ENCODE peak calls at places on chromosomes 13 and 19, in four cellular contexts. W is NCI-H2171 treated with DMSO at 0.1 percent for 48 hours; Q is progenitor cell of endocrine pancreas; H is stimulated activated CD4-positive, alpha-beta T cell treated with anti-CD3 and anti-CD28 coated beads, TNF-alpha, amount 100 ng/mL, for 48 hours. I is an unnamed sample.

GRCh38 chr19:46297700-46298476 is 1.0 kb downstream of the HIF3A start:
- DNase-seq in W (peak), H (no peak), Q (no peak), I (no peak)

GRCh38 chr13:49319555-49320350 is 72.0 kb downstream of the CDADC1 start:
- DNase-seq in W (no peak), H (no peak), Q (no peak), I (no peak)

GRCh38 chr13:79678100-79678499 is 197.1 kb downstream of the NDFIP2 start:
- DNase-seq in H (no peak), W (no peak), Q (no peak), I (no peak)

GRCh38 chr13:44523176-44524017 is 52.7 kb downstream of the TSC22D1 start:
- DNase-seq in H (no peak), Q (no peak), W (no peak), I (no peak)

GRCh38 chr13:31236211-31236786 is 36.5 kb downstream of the B3GLCT start:
- DNase-seq in W (peak), Q (no peak), H (no peak), I (no peak)

GRCh38 chr13:28918030-28918429 is 97.9 kb downstream of the MTUS2 start:
- DNase-seq in Q (no peak), H (no peak), W (no peak), I (no peak)

GRCh38 chr13:100213576-100213975 is 124.7 kb downstream of the PCCA start:
- DNase-seq in Q (no peak), W (no peak), H (no peak), I (no peak)

GRCh38 chr13:46575321-46575721 is 22.4 kb downstream of the LRCH1 start:
- DNase-seq in W (no peak), H (no peak), Q (no peak), I (no peak)

GRCh38 chr13:27973291-27973690 is 4.2 kb upstream of the CDX2 start:
- DNase-seq in Q (peak), W (no peak), H (no peak), I (no peak)

GRCh38 chr13:113934576-113934975 is 39.3 kb downstream of the C13orf46 start:
- DNase-seq in H (no peak), W (no peak), Q (no peak), I (no peak)

GRCh38 chr13:43376596-43376995 is 353.2 kb downstream of the DNAJC15 start:
- DNase-seq in Q (no peak), W (no peak), H (no peak), I (no peak)

GRCh38 chr13:98958443-98958794 is 19.4 kb downstream of the DOCK9 start:
- DNase-seq in H (no peak), W (no peak), Q (no peak), I (no peak)

GRCh38 chr19:7272856-7273578 is 21.2 kb downstream of the INSR start:
- DNase-seq in H (no peak), Q (no peak), W (no peak), I (no peak)

GRCh38 chr19:18007939-18008673 is at the start of gene ARRDC2:
- DNase-seq in Q (peak), W (no peak), H (peak), I (peak)

GRCh38 chr13:97108535-97108910 is 113.6 kb upstream of the MBNL2 start:
- DNase-seq in Q (no peak), W (no peak), H (no peak), I (no peak)

GRCh38 chr19:42023121-42023942 is 29.3 kb upstream of the ATP1A3 start:
- DNase-seq in W (no peak), Q (no peak), H (no peak), I (peak)

GRCh38 chr13:49833402-49833801 is 40.9 kb upstream of the KPNA3 start:
- DNase-seq in W (no peak), H (no peak), Q (no peak), I (no peak)

GRCh38 chr13:85076343-85076742 is 722.9 kb downstream of the SLITRK6 start:
- DNase-seq in Q (no peak), H (no peak), W (no peak), I (no peak)

GRCh38 chr13:28346136-28346535 is 148.8 kb downstream of the FLT1 start:
- DNase-seq in Q (no peak), H (no peak), W (no peak), I (no peak)

GRCh38 chr19:14248578-14249011 is 42.6 kb upstream of the ADGRL1 start:
- DNase-seq in W (peak), H (no peak), Q (peak), I (no peak)

GRCh38 chr13:85798999-85799646 is at the start of gene SLITRK6:
- DNase-seq in W (no peak), Q (no peak), H (no peak), I (no peak)

I was measured in activated T-cell treated with anti-CD3 and anti-CD28 coated beads for 48 hours.